ENCODE peak calls at places on chromosomes 5 and 9, in four cellular contexts. F, G, P and E are unnamed samples.

GRCh38 chr9:19149230-19149629 is 21.9 kb upstream of the PLIN2 start:
- DNase-seq in F (no peak), P (no peak), G (peak), E (no peak)

GRCh38 chr5:122366501-122366900 is 54.5 kb downstream of the SNCAIP start:
- DNase-seq in F (no peak), G (no peak), P (no peak), E (peak)

GRCh38 chr5:132138260-132138659 is 64.7 kb downstream of the CSF2 start:
- DNase-seq in G (peak), F (no peak), P (no peak), E (peak)

GRCh38 chr5:68266457-68266856 is 50.9 kb downstream of the PIK3R1 start:
- DNase-seq in F (no peak), P (no peak), G (no peak), E (no peak)

GRCh38 chr5:136053336-136054121 is 24.7 kb downstream of the TGFBI start:
- DNase-seq in F (peak), G (peak), P (no peak), E (no peak)

GRCh38 chr5:136174021-136174659 is 18.8 kb downstream of the SMIM32 start:
- DNase-seq in P (no peak), G (peak), F (no peak), E (peak)

GRCh38 chr5:6448622-6449464 is at the start of gene UBE2QL1:
- DNase-seq in F (peak), P (no peak), G (peak), E (peak)

GRCh38 chr9:134605969-134606363 is 35.6 kb upstream of the COL5A1 start:
- DNase-seq in G (no peak), P (no peak), F (no peak), E (no peak)

GRCh38 chr9:136660971-136661540 is 1.7 kb upstream of the EGFL7 start:
- DNase-seq in P (peak), F (no peak), G (no peak), E (no peak)

GRCh38 chr5:18404039-18404438 is 769.8 kb downstream of the TAF11L14 start:
- DNase-seq in P (no peak), F (no peak), G (no peak), E (no peak)

GRCh38 chr9:119801311-119801710 is 432.1 kb upstream of the BRINP1 start:
- DNase-seq in P (no peak), F (peak), G (no peak), E (no peak)

GRCh38 chr5:362978-363765 is 41.7 kb downstream of the AHRR start:
- DNase-seq in P (peak), G (no peak), F (no peak), E (no peak)

GRCh38 chr5:45454114-45454513 is 242.1 kb downstream of the HCN1 start:
- DNase-seq in F (peak), P (no peak), G (peak), E (peak)

GRCh38 chr9:71763752-71764332 is 4.5 kb downstream of the CEMIP2 start:
- DNase-seq in F (no peak), G (peak), P (no peak), E (no peak)

GRCh38 chr5:69450116-69450515 is 35.2 kb downstream of the MARVELD2 start:
- DNase-seq in F (no peak), G (peak), P (no peak), E (no peak)

GRCh38 chr9:125126019-125126746 is 17.1 kb downstream of the SCAI start:
- DNase-seq in P (peak), G (peak), F (peak), E (peak)

GRCh38 chr5:16733597-16733996 is 116.8 kb upstream of the RETREG1 start:
- DNase-seq in F (no peak), G (no peak), P (no peak), E (no peak)

GRCh38 chr9:74953235-74953741 is 576 bp upstream of the C9orf40 start:
- DNase-seq in F (no peak), G (peak), P (no peak), E (peak)

GRCh38 chr9:34072868-34073590 is 24.3 kb upstream of the UBAP2 start:
- DNase-seq in F (peak), P (peak), G (peak), E (no peak)

GRCh38 chr5:108339220-108339619 is 42.7 kb downstream of the FBXL17 start:
- DNase-seq in P (no peak), F (no peak), G (no peak), E (no peak)

GRCh38 chr5:54895816-54896341 is 89.5 kb downstream of the ESM1 start:
- DNase-seq in G (peak), F (no peak), P (no peak), E (peak)

DNA sequence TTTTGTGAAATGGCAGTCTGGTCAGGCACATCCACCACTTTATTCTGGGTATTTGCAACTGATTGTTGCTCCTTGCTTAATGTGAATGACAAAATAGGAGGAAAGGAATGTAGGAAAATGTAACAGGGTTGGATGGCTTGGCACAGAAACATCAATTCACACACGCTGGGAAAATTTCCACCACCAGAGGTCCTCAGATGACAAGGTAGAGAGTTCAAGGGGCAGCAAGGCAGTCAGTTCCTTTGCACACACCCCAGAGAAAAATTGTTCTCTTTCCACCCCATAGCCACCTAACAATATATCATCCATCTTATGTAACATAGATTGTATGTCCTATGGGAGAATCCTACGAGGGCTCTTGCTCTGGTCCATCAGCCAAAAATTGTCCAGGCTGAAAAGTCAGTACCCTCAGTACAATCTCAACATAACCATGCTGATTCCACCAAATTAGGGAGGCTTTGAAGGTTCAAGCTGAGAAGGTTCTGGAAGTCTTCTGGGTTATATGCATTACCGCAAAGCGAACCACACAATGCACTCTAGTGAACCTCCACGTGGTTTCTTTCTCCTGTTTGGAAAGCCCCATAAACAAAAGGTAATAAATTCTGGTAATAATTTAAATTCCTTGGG is 42.1 kb upstream of the AGXT2 start:
- DNase-seq in G (peak), F (peak), P (no peak), E (peak)
- TF ChIP-seq CTCF in G (peak), F (peak), P (peak), E (peak)

GRCh38 chr5:3197237-3197636 is 398.4 kb upstream of the IRX1 start:
- DNase-seq in F (no peak), G (no peak), P (no peak), E (no peak)

GRCh38 chr5:3200356-3200755 is 395.3 kb upstream of the IRX1 start:
- DNase-seq in G (no peak), F (no peak), P (no peak), E (no peak)

GRCh38 chr5:3195991-3196390 is 399.6 kb upstream of the IRX1 start:
- DNase-seq in G (no peak), P (no peak), F (no peak), E (no peak)

GRCh38 chr5:3199941-3200340 is 395.7 kb upstream of the IRX1 start:
- DNase-seq in P (no peak), F (no peak), G (no peak), E (no peak)

DNA sequence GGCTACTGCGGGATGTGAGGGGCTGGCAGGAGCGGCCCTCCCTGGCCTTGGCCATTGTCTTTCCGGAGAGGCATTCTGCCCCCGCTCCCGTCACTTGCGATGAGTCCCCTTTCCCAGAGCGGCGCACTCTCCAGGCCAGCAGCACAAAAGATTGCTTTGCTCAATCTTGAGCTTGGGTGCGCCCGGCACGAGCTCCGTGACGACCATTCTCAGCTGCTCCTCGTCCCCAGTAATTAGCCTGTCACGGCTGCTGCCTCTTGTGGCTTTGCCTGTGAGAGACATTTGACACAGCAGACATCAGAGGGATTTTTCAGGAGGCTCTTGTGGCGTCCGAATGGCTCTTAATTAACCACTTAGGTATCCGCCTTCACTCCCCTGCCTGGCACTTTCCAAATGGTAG is 397.9 kb upstream of the IRX1 start:
- DNase-seq in G (peak), F (no peak), P (no peak), E (no peak)
- H3K4me3 ChIP-seq in G (no peak), F (no peak), P (no peak), E (no peak)

GRCh38 chr9:4296217-4296616 is 3.7 kb downstream of the GLIS3 start:
- DNase-seq in F (no peak), G (no peak), P (no peak), E (no peak)

GRCh38 chr9:4299006-4299795 is 667 bp downstream of the GLIS3 start:
- DNase-seq in G (peak), F (peak), P (peak), E (peak)

GRCh38 chr9:4297151-4297794 is 2.6 kb downstream of the GLIS3 start:
- DNase-seq in F (peak), G (peak), P (peak), E (peak)

GRCh38 chr9:4297795-4298254 is 2.0 kb downstream of the GLIS3 start:
- DNase-seq in F (peak), P (peak), G (peak), E (peak)

DNA sequence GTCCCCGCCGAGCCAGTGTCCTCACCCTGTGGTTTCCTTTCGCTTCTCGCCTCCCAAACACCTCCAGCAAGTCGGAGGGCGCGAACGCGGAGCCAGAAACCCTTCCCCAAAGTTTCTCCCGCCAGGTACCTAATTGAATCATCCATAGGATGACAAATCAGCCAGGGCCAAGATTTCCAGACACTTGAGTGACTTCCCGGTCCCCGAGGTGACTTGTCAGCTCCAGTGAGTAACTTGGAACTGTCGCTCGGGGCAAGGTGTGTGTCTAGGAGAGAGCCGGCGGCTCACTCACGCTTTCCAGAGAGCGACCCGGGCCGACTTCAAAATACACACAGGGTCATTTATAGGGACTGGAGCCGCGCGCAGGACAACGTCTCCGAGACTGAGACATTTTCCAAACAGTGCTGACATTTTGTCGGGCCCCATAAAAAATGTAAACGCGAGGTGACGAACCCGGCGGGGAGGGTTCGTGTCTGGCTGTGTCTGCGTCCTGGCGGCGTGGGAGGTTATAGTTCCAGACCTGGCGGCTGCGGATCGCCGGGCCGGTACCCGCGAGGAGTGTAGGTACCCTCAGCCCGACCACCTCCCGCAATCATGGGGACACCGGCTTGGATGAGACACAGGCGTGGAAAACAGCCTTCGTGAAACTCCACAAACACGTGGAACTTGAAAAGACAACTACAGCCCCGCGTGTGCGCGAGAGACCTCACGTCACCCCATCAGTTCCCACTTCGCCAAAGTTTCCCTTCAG is 1.4 kb downstream of the GLIS3 start:
- DNase-seq in G (peak), F (peak), P (peak), E (peak)
- TF ChIP-seq CTCF in G (peak), F (no peak), P (no peak), E (no peak)

GRCh38 chr5:83922699-83923098 is 202.0 kb upstream of the HAPLN1 start:
- DNase-seq in G (no peak), P (no peak), F (no peak), E (no peak)

GRCh38 chr5:83917261-83917908 is 196.7 kb upstream of the HAPLN1 start:
- DNase-seq in P (no peak), F (no peak), G (no peak), E (no peak)

GRCh38 chr5:83914662-83915418 is 194.2 kb upstream of the HAPLN1 start:
- DNase-seq in P (no peak), F (no peak), G (peak), E (no peak)

GRCh38 chr5:83921794-83922193 is 201.1 kb upstream of the HAPLN1 start:
- DNase-seq in P (no peak), G (no peak), F (no peak), E (no peak)

GRCh38 chr5:83919071-83920041 is 198.7 kb upstream of the HAPLN1 start:
- DNase-seq in G (peak), F (no peak), P (no peak), E (no peak)
- H3K4me3 ChIP-seq in G (no peak), F (no peak), P (no peak), E (no peak)

DNA sequence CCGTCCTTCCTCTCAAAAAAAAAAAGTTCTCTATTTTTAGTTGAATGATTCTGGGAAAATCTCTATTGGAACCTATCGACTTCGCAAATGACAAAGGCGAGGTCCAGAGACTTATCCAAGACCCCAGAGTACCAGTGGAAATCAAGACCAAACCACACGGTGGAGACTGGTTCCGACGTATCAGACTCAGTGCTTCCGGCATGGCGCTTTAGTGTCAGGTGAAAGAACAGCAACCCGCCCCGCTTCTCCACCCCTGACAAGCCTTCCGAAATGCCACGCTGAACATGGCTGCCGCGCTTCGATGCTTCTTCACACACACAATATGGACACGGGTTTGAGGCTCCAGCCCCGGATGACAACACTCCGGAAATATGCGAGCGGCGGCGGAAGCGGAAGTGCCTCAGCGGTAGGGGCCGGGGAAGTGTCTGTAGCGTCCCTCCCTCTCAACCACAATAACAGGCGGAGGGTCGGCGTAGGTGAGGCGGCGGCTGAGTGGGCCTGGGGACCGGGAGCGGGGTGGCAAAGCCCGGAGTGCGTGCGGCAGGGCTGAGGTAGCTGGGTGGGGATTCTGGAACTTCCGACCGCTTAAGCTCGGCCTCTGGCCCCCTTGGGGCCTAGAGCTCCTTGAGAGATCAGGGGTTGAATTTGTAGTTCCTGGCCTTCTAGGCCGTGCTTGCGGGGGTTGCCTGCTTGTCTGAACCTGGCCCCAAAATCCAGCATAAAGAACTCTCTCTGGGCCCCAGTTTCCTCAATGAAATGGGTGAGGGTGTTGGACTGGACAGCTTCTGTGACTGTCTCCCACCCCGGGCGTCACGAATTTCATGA is at the start of gene FBXO38:
- DNase-seq in F (peak), G (peak), P (peak), E (peak)
- TF ChIP-seq CTCF in F (no peak), G (no peak), P (no peak), E (no peak)

DNA sequence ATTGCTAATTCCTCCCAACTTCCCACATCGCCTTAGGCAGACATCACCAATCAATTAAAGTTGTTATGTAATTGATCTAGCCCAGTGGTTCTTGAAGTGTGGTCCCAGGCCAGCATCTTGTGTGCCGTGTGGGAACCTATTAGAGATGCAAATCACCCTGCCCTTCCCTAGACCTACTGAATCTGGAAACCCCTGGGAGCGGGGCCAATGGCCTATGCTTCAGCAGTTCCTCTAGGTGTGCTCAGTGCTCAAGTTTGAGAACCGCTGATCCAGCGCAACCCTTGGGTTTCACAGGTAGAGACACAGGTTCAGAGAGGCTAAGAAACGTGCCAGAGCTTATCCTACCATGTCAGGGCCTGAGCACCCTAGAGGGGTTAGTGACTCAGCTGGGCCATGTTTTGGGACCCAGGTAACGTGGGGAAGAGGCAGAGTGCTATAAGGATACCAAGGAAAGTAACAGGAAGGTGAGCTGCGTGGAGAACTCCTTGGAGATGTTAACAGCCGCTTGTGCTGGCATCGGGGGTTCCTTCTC is 4.4 kb downstream of the SLC34A1 start:
- DNase-seq in P (no peak), F (no peak), G (no peak), E (peak)
- H3K4me3 ChIP-seq in P (peak), F (no peak), G (no peak), E (peak)

GRCh38 chr5:40877371-40877988 is 31.8 kb upstream of the C7 start:
- DNase-seq in F (no peak), P (no peak), G (no peak), E (no peak)

GRCh38 chr5:40873481-40873880 is 32.3 kb downstream of the CARD6 start:
- DNase-seq in G (no peak), P (no peak), F (no peak), E (no peak)

GRCh38 chr5:40875958-40876357 is 33.3 kb upstream of the C7 start:
- DNase-seq in F (no peak), G (no peak), P (no peak), E (no peak)

GRCh38 chr5:40882291-40882690 is 27.0 kb upstream of the C7 start:
- DNase-seq in F (no peak), P (no peak), G (no peak), E (no peak)

DNA sequence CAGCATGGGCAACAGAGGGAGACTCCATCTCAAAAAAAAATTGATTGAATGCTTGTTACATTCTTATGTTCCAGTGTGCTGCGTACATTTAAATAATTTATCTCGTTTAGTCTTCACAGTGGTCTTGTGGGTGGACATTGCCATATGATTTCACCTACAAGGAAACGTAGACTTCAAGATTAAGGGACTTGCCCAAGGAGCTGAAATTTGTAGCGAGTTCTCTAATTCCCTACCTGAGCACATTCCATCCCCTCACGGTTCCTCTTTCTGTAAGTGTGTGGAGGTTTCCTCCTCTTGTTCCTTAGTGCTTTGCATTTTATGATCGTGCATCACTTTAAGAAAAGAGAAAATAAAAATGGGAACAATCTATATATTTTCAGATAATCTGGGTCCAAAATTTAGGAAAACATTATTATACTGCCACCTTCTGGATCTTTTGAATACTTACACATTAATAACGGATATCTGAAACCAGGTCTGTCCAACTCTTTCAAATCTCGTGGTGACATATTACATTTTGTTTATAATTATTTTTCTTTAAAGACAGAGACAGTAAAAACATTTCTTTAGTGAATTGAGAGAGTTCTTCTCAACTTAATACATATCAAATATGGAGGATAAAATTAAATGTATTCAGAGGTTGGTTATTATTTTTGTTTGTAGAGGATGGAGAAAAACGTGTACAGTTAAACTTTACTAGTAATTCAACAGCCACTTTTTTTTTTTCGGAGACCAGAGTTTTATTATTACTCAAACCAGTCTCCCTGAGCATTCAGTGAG is 29.9 kb upstream of the C7 start:
- DNase-seq in G (peak), P (no peak), F (no peak), E (peak)
- TF ChIP-seq CTCF in G (peak), P (peak), F (peak), E (peak)